ENCODE peak calls at places on chromosomes 5 and 9, in ten cellular contexts. Y is fibroblast of lung, D is mammary epithelial cell, B is WTC11, R is NB4, C is thoracic aorta, M is neural crest cell, N is AG04449, V is GM13976, E is nephron progenitor cell. K is an unnamed sample.
A peak's percentile ranks its signal among the peaks of the same experiment; 100 is the strongest.

GRCh38 chr9:34550016-34550680 is 27.4 kb upstream of the ENHO start:
- DNase-seq in V (no peak), B (no peak), D (no peak), M (no peak), Y (no peak), C (no peak), N (no peak), R (no peak), E (no peak), K (no peak)

GRCh38 chr5:30802961-30803705 is 390.4 kb upstream of the CDH6 start:
- DNase-seq in B (no peak), D (no peak), V (no peak), E (no peak), Y (peak; percentile 32), C (no peak), N (no peak), R (no peak), M (no peak), K (no peak)

GRCh38 chr5:143923634-143924265 is 111.8 kb downstream of the HMHB1 start:
- DNase-seq in Y (peak; percentile 70), N (no peak), R (no peak), V (no peak), D (peak; percentile 52), M (no peak), C (no peak), E (no peak), B (no peak), K (no peak)

GRCh38 chr5:166883016-166883415 is 1408.4 kb upstream of the WWC1 start:
- DNase-seq in C (no peak), R (no peak), B (no peak), N (no peak), E (no peak), D (peak; percentile 51), Y (peak; percentile 38), M (no peak), V (no peak), K (no peak)

GRCh38 chr9:124449381-124450151 is 685 bp upstream of the ADGRD2 start:
- DNase-seq in B (no peak), C (no peak), E (no peak), V (no peak), Y (no peak), N (no peak), R (no peak), D (no peak), M (no peak), K (no peak)

GRCh38 chr5:68334550-68334880 is 119.0 kb downstream of the PIK3R1 start:
- DNase-seq in R (no peak), Y (no peak), V (no peak), D (no peak), C (no peak), N (no peak), E (no peak), B (no peak), M (no peak), K (no peak)

GRCh38 chr9:134205636-134206316 is 41.4 kb upstream of the RNU6ATAC start:
- DNase-seq in C (peak; percentile 71), B (no peak), N (no peak), R (no peak), M (no peak), E (no peak), V (no peak), D (no peak), Y (peak; percentile 89), K (no peak)

GRCh38 chr9:16521868-16522381 is 348.5 kb downstream of the BNC2 start:
- DNase-seq in N (peak; percentile 80), Y (peak; percentile 99), R (peak; percentile 86), M (no peak), C (no peak), E (no peak), B (no peak), D (peak; percentile 96), V (no peak), K (no peak)

GRCh38 chr5:107359033-107359915 is 311.5 kb downstream of the EFNA5 start:
- DNase-seq in N (no peak), Y (peak; percentile 63), B (no peak), V (no peak), D (peak; percentile 19), R (peak; percentile 29), M (no peak), E (no peak), C (no peak), K (no peak)

GRCh38 chr9:136740971-136741884 is 1.5 kb downstream of the LCN10 start:
- DNase-seq in B (no peak), Y (no peak), R (no peak), N (no peak), M (no peak), C (no peak), V (peak; percentile 75), E (no peak), D (no peak), K (no peak)

GRCh38 chr9:68867066-68867465 is 146.8 kb downstream of the PRKACG start:
- DNase-seq in D (no peak), E (no peak), M (no peak), C (no peak), V (no peak), Y (no peak), R (no peak), B (no peak), N (no peak), K (no peak)

GRCh38 chr9:68860423-68860822 is 153.5 kb downstream of the PRKACG start:
- DNase-seq in C (no peak), Y (no peak), D (no peak), V (no peak), B (no peak), R (no peak), N (no peak), M (no peak), E (no peak), K (no peak)

GRCh38 chr9:68861436-68861835 is 152.5 kb downstream of the PRKACG start:
- DNase-seq in R (no peak), D (no peak), C (no peak), B (no peak), E (no peak), M (no peak), N (no peak), V (no peak), Y (no peak), K (no peak)
- TF ChIP-seq CTCF in R (no peak), D (no peak), C (no peak), B (no peak), E (no peak), M (no peak), N (no peak), V (no peak), Y (no peak), K (no peak)

DNA sequence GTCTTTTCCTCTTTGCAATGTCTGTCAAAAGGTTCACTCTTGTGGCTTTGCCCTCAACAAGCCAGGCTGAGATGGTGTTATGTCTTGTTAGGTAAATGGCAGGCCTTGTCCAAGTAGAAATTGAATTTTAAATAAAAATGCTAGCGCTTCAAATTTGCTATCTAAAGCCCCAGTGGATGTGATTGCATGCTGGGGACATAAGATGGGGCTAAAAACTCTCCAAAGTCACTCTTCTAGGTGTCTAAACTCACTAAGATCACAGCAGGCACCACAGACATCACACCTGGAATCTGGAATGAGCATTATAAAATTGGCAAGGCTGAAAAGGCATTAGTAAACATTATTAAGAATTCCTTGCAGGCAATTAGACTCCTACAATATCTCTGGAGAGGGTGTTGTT is 262.7 kb upstream of the CLINT1 start:
- DNase-seq in V (no peak), C (no peak), E (no peak), D (no peak), N (no peak), M (no peak), R (no peak), B (no peak), Y (no peak), K (no peak)
- TF ChIP-seq CTCF in V (no peak), C (no peak), E (no peak), D (no peak), N (no peak), M (no peak), R (no peak), B (no peak), Y (no peak), K (no peak)

GRCh38 chr9:12813960-12814876 is 39.4 kb downstream of the LURAP1L start:
- DNase-seq in N (peak; percentile 98), D (peak; percentile 99), B (no peak), C (peak; percentile 19), M (no peak), Y (peak; percentile 99), E (no peak), V (no peak), R (peak; percentile 58), K (no peak)
- TF ChIP-seq CTCF in N (peak; percentile 46), D (no peak), B (no peak), C (peak; percentile 51), M (peak; percentile 56), Y (peak; percentile 29), E (no peak), V (no peak), R (no peak), K (no peak)

GRCh38 chr5:61307611-61308010 is 24.4 kb upstream of the ZSWIM6 start:
- DNase-seq in Y (no peak), B (no peak), E (no peak), M (no peak), D (no peak), C (no peak), R (no peak), V (no peak), N (no peak), K (no peak)
- TF ChIP-seq CTCF in Y (no peak), B (no peak), E (no peak), M (no peak), D (no peak), C (no peak), R (no peak), V (no peak), N (no peak), K (no peak)

DNA sequence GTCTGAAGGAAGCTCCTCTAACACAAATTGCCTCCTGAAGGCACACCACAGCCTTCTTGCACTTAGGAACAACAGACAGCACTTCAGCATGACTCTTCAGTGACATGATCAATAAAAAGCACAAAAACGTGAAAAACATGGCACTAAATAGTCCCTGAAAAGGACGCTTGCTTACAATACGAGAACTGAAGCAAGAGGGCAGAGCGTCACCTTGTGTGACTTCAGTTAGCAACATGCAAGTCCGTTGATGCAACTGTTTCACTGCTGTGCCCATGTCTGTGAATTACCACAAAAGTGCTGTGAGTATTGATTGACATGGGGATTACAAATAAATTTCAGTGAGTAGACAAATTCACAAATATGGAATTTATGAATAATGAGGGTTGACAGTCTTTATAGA is 219.9 kb upstream of the GAS1 start:
- DNase-seq in M (no peak), V (no peak), C (no peak), B (no peak), N (no peak), E (no peak), D (no peak), R (no peak), Y (no peak), K (no peak)
- TF ChIP-seq CTCF in M (no peak), V (no peak), C (no peak), B (no peak), N (no peak), E (no peak), D (no peak), R (no peak), Y (no peak), K (no peak)

DNA sequence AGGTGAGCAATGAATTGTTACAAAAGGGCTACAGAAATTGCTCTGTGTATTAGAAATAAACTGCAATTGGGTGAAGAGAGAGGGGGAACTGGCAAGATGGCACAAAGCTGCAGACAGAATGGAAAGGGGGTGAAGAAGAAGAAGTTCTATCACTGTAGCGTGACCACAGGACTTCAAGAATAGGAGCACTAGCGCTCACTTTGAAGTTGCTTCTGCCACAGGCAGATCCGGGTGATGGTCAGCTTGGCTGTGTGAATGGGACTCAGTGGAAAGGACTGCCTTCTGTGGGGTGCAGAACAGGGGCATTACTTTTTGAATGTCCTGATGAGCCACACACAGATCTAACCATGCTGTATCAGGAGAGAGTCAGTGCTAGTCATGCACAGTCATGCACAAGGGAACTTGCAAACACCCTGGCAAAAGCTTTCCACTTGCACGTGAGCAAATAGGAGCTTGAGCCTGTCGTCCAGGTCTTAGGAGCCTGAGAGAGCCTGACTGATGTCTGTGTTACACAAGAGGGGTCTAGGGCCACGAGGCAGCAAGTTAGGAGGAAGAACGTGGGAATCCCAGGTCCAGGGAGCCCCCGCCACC is 16.3 kb downstream of the IL5 start:
- DNase-seq in N (no peak), R (peak; percentile 17), M (no peak), E (no peak), D (peak; percentile 29), V (no peak), B (no peak), C (no peak), Y (no peak), K (no peak)
- TF ChIP-seq CTCF in N (no peak), R (no peak), M (no peak), E (no peak), D (no peak), V (no peak), B (peak; percentile 52), C (no peak), Y (no peak), K (no peak)

K was measured in activated B cell treated with CpG ODN at 0.5 μM for 24 hours.